ENCODE peak calls at places on chromosome 3, in six cellular contexts. W is fibroblast of the aortic adventitia, U is endothelial cell, O is A549, A is kidney, L is mesothelial cell of epicardium. D is an unnamed sample.

GRCh38 chr3:125434582-125435011 is 59.5 kb upstream of the ZNF148 start:
- DNase-seq in W (no peak), U (no peak), O (no peak), A (no peak), L (no peak), D (no peak)

GRCh38 chr3:184325269-184325668 is 10.9 kb downstream of the EIF4G1 start:
- DNase-seq in W (no peak), L (no peak), U (no peak), A (no peak), O (no peak), D (no peak)

GRCh38 chr3:139106013-139106932 is 61.6 kb upstream of the PRR23C start:
- DNase-seq in A (no peak), L (no peak), W (no peak), O (no peak), U (no peak), D (no peak)

GRCh38 chr3:105067361-105067760 is 299.3 kb upstream of the ALCAM start:
- DNase-seq in A (no peak), O (no peak), W (no peak), L (no peak), U (no peak), D (no peak)

GRCh38 chr3:150925751-150926201 is 20.5 kb upstream of the MINDY4B start:
- DNase-seq in O (peak; percentile 66), L (no peak), U (peak; percentile 68), W (no peak), A (peak; percentile 75), D (peak; percentile 23)

GRCh38 chr3:30610702-30611410 is 4.5 kb downstream of the TGFBR2 start:
- DNase-seq in O (no peak), L (no peak), W (no peak), A (no peak), U (no peak), D (no peak)

GRCh38 chr3:47007482-47008257 is 28.2 kb downstream of the NBEAL2 start:
- DNase-seq in U (peak; percentile 4), A (peak; percentile 77), O (no peak), L (no peak), W (no peak), D (peak; percentile 2)

GRCh38 chr3:134754768-134755559 is 40.1 kb upstream of the EPHB1 start:
- DNase-seq in L (no peak), U (peak; percentile 80), A (no peak), O (peak; percentile 22), W (peak; percentile 61), D (peak; percentile 28)

GRCh38 chr3:34882764-34883163 is 756.6 kb upstream of the ARPP21 start:
- DNase-seq in W (no peak), U (peak; percentile 17), L (no peak), O (no peak), A (no peak), D (no peak)

GRCh38 chr3:142716102-142716501 is 7.7 kb upstream of the TRPC1 start:
- DNase-seq in O (no peak), L (no peak), A (no peak), W (no peak), U (no peak), D (no peak)

GRCh38 chr3:138389841-138390581 is 41.6 kb downstream of the MRAS start:
- DNase-seq in W (peak; percentile 94), O (peak; percentile 54), A (no peak), U (no peak), L (no peak), D (peak; percentile 13)

GRCh38 chr3:177195242-177195940 is 1.9 kb downstream of the TBL1XR1 start:
- DNase-seq in W (peak; percentile 44), U (no peak), A (no peak), L (no peak), O (peak; percentile 23), D (peak; percentile 31)

GRCh38 chr3:52532838-52533622 is 627 bp downstream of the NT5DC2 start:
- DNase-seq in W (no peak), O (peak; percentile 33), U (peak; percentile 46), A (peak; percentile 86), L (peak; percentile 22), D (peak; percentile 67)

GRCh38 chr3:59056706-59057105 is 6.9 kb upstream of the CFAP20DC start:
- DNase-seq in U (no peak), O (no peak), W (peak; percentile 64), A (no peak), L (no peak), D (no peak)

GRCh38 chr3:128351476-128352085 is 115.1 kb downstream of the DNAJB8 start:
- DNase-seq in A (no peak), W (no peak), O (no peak), U (no peak), L (no peak), D (peak; percentile 72)

GRCh38 chr3:42120866-42121265 is 29.7 kb downstream of the TRAK1 start:
- DNase-seq in A (no peak), O (no peak), W (no peak), U (no peak), L (no peak), D (no peak)

GRCh38 chr3:24401090-24401810 is 93.4 kb downstream of the THRB start:
- DNase-seq in U (no peak), W (no peak), O (no peak), A (no peak), L (no peak), D (no peak)

GRCh38 chr3:66534304-66534703 is 33.5 kb upstream of the LRIG1 start:
- DNase-seq in W (no peak), L (no peak), A (no peak), O (no peak), U (no peak), D (no peak)

GRCh38 chr3:136676009-136676408 is 76.2 kb downstream of the STAG1 start:
- DNase-seq in O (no peak), W (no peak), U (no peak), A (no peak), L (no peak), D (no peak)

GRCh38 chr3:73415118-73415517 is 209.6 kb downstream of the PDZRN3 start:
- DNase-seq in A (no peak), L (no peak), U (no peak), O (no peak), W (no peak), D (no peak)

GRCh38 chr3:71702131-71703024 is 22.8 kb downstream of the EIF4E3 start:
- DNase-seq in L (no peak), U (no peak), W (no peak), O (no peak), A (no peak), D (no peak)

GRCh38 chr3:76078101-76078500 is 292.8 kb upstream of the ZNF717 start:
- DNase-seq in U (no peak), A (no peak), W (no peak), L (no peak), O (no peak), D (no peak)

GRCh38 chr3:188749010-188749617 is 422.7 kb upstream of the TPRG1 start:
- DNase-seq in L (no peak), W (no peak), A (no peak), U (peak; percentile 31), O (no peak), D (no peak)
- TF ChIP-seq CTCF in L (peak; percentile 45), W (peak; percentile 43), A (peak; percentile 47), U (peak; percentile 85), O (no peak), D (peak; percentile 40)

GRCh38 chr3:189368384-189368783 is 196.6 kb downstream of the TPRG1 start:
- DNase-seq in W (no peak), L (no peak), A (no peak), O (no peak), U (no peak), D (no peak)

GRCh38 chr3:189363856-189364255 is 192.1 kb downstream of the TPRG1 start:
- DNase-seq in U (no peak), A (no peak), O (no peak), L (no peak), W (peak; percentile 85), D (no peak)

GRCh38 chr3:189361103-189361835 is 189.5 kb downstream of the TPRG1 start:
- DNase-seq in O (no peak), U (no peak), A (no peak), L (no peak), W (peak; percentile 57), D (no peak)

GRCh38 chr3:189369636-189370035 is 197.9 kb downstream of the TPRG1 start:
- DNase-seq in O (no peak), U (no peak), L (no peak), W (no peak), A (no peak), D (no peak)

GRCh38 chr3:189365609-189366564 is 194.1 kb downstream of the TPRG1 start:
- DNase-seq in A (no peak), W (peak; percentile 76), L (no peak), O (no peak), U (no peak), D (no peak)
- TF ChIP-seq CTCF in A (no peak), W (peak; percentile 57), L (no peak), O (no peak), U (no peak), D (no peak)

GRCh38 chr3:170852307-170852706 is 17.7 kb downstream of the RPL22L1 start:
- DNase-seq in L (no peak), U (no peak), A (no peak), W (no peak), O (no peak), D (no peak)

GRCh38 chr3:170844377-170844776 is 25.6 kb downstream of the RPL22L1 start:
- DNase-seq in A (no peak), O (no peak), U (no peak), W (no peak), L (no peak), D (no peak)

GRCh38 chr3:170848294-170848917 is 21.6 kb downstream of the RPL22L1 start:
- DNase-seq in O (no peak), U (no peak), W (peak; percentile 62), A (no peak), L (no peak), D (no peak)
- TF ChIP-seq CTCF in O (peak; percentile 42), U (peak; percentile 28), W (peak; percentile 50), A (no peak), L (no peak), D (no peak)

GRCh38 chr3:14858105-14858504 is 39.3 kb downstream of the FGD5 start:
- DNase-seq in L (no peak), A (no peak), U (no peak), O (no peak), W (no peak), D (no peak)

GRCh38 chr3:14861451-14862302 is 42.9 kb downstream of the FGD5 start:
- DNase-seq in U (no peak), O (no peak), L (no peak), A (no peak), W (no peak), D (no peak)

GRCh38 chr3:14861031-14861430 is 42.3 kb downstream of the FGD5 start:
- DNase-seq in A (no peak), U (peak; percentile 30), W (no peak), L (no peak), O (no peak), D (no peak)

GRCh38 chr3:14853280-14853956 is 34.7 kb downstream of the FGD5 start:
- DNase-seq in A (no peak), U (no peak), L (no peak), O (no peak), W (no peak), D (no peak)

DNA sequence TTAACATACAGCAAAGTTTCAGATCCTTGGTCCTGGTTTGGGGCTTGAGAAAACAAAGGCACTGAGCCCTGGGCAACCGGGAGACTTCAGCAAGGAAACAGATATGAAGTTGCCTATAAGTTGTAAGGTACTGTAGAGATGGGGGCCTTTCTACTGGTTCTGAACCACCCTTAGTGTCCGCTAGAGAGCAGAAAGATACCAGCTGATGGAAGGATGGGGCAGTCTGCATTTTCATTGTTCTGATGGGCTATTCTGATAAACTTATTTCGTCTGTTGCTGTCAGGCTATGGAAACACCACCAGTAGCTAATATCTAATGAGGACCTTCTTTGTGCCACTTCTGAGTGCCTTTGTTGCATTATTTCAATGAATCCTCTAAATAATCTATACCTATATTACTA is 38.7 kb downstream of the FGD5 start:
- DNase-seq in A (no peak), W (no peak), O (no peak), U (no peak), L (no peak), D (no peak)
- TF ChIP-seq CTCF in A (no peak), W (no peak), O (no peak), U (no peak), L (no peak), D (no peak)

D was measured in pancreas.